ENCODE peak calls at places on chromosomes 6 and 20, in six cellular contexts. I is adipocyte, V is prostate gland, C is AG04450, N is cardiac muscle cell, L is tibial artery. E is an unnamed sample.
A peak's percentile ranks its signal among the peaks of the same experiment; 100 is the strongest.

GRCh38 chr6:2733324-2733723 is 17.4 kb downstream of the MYLK4 start:
- DNase-seq in I (no peak), C (no peak), V (no peak), N (peak; percentile 71), L (peak; percentile 82), E (no peak)

GRCh38 chr6:111980168-111980567 is 73.7 kb upstream of the CCN6 start:
- DNase-seq in L (no peak), I (no peak), V (no peak), C (peak; percentile 42), N (peak; percentile 65), E (no peak)

GRCh38 chr20:37931153-37931922 is 28.4 kb downstream of the VSTM2L start:
- DNase-seq in V (no peak), L (no peak), C (no peak), N (no peak), I (no peak), E (no peak)

GRCh38 chr20:48716086-48716485 is 111.7 kb downstream of the PREX1 start:
- DNase-seq in N (no peak), I (no peak), C (no peak), L (no peak), V (no peak), E (no peak)

GRCh38 chr6:16660157-16660497 is 101.1 kb downstream of the ATXN1 start:
- DNase-seq in I (no peak), V (no peak), L (no peak), N (no peak), C (no peak), E (no peak)

GRCh38 chr20:53872561-53873248 is 197.7 kb downstream of the BCAS1 start:
- DNase-seq in I (peak; percentile 32), V (no peak), C (no peak), L (no peak), N (peak; percentile 34), E (no peak)

GRCh38 chr6:140050232-140050995 is 676.0 kb upstream of the CITED2 start:
- DNase-seq in V (no peak), L (no peak), I (peak; percentile 80), C (no peak), N (peak; percentile 89), E (no peak)

GRCh38 chr6:164266851-164267250 is 852.3 kb downstream of the QKI start:
- DNase-seq in V (no peak), N (no peak), L (no peak), I (no peak), C (no peak), E (no peak)

GRCh38 chr6:13404115-13404891 is 76.0 kb upstream of the TBC1D7 start:
- DNase-seq in L (no peak), C (no peak), V (no peak), I (peak; percentile 39), N (peak; percentile 74), E (no peak)

GRCh38 chr6:90896165-90896549 is 309.3 kb upstream of the MAP3K7 start:
- DNase-seq in N (no peak), V (no peak), I (no peak), L (no peak), C (no peak), E (no peak)

GRCh38 chr6:131073577-131073976 is 10.5 kb upstream of the EPB41L2 start:
- DNase-seq in C (no peak), N (no peak), I (no peak), L (no peak), V (no peak), E (no peak)

GRCh38 chr6:107569456-107569855 is 79.5 kb downstream of the SOBP start:
- DNase-seq in I (no peak), N (no peak), C (no peak), V (no peak), L (no peak), E (no peak)

GRCh38 chr6:43263314-43264178 is 20.3 kb downstream of the TTBK1 start:
- DNase-seq in L (peak; percentile 60), C (peak; percentile 15), I (peak; percentile 80), N (peak; percentile 78), V (peak; percentile 57), E (peak; percentile 87)

GRCh38 chr20:44247676-44248419 is 740 bp downstream of the GDAP1L1 start:
- DNase-seq in L (no peak), I (peak; percentile 38), V (no peak), C (no peak), N (peak; percentile 49), E (peak; percentile 76)

GRCh38 chr6:87702589-87702945 is 534 bp upstream of the AKIRIN2 start:
- DNase-seq in L (no peak), C (no peak), I (peak; percentile 79), N (peak; percentile 74), V (no peak), E (peak; percentile 29)

GRCh38 chr20:52087471-52087870 is 104.1 kb downstream of the ZFP64 start:
- DNase-seq in L (no peak), I (no peak), C (no peak), V (no peak), N (no peak), E (no peak)

GRCh38 chr20:62142252-62143117 is 709 bp downstream of the PSMA7 start:
- DNase-seq in L (no peak), C (no peak), N (no peak), V (no peak), I (peak; percentile 56), E (no peak)

GRCh38 chr6:117270960-117271507 is 5.7 kb downstream of the VGLL2 start:
- DNase-seq in V (no peak), I (no peak), N (no peak), C (no peak), L (no peak), E (no peak)
- H3K27me3 ChIP-seq in V (peaks cover 42% of the 10 kb centered on the region), I (peaks cover 94% of the 10 kb centered on the region), N (peaks cover 100% of the 10 kb centered on the region), C (peaks cover 68% of the 10 kb centered on the region), L (no peaks in the 10 kb centered on the region), E (peaks cover 88% of the 10 kb centered on the region)

GRCh38 chr20:13996265-13996664 is 949 bp downstream of the MACROD2 start:
- DNase-seq in V (no peak), L (no peak), I (peak; percentile 9), N (no peak), C (no peak), E (no peak)
- H3K4me3 ChIP-seq in V (peak overlapping the region; percentile 76), L (peak overlapping the region; percentile 96), I (peak overlapping the region; percentile 89), N (peak overlapping the region; percentile 77), C (no peak overlapping the region), E (no peak overlapping the region)

GRCh38 chr20:50321797-50322480 is 131.3 kb downstream of the CEBPB start:
- DNase-seq in V (peak; percentile 46), C (no peak), L (no peak), N (peak; percentile 80), I (peak; percentile 51), E (no peak)
- H3K27me3 ChIP-seq in V (no peaks in the 10 kb centered on the region), C (no peaks in the 10 kb centered on the region), L (no peaks in the 10 kb centered on the region), N (no peaks in the 10 kb centered on the region), I (no peaks in the 10 kb centered on the region), E (no peaks in the 10 kb centered on the region)

DNA sequence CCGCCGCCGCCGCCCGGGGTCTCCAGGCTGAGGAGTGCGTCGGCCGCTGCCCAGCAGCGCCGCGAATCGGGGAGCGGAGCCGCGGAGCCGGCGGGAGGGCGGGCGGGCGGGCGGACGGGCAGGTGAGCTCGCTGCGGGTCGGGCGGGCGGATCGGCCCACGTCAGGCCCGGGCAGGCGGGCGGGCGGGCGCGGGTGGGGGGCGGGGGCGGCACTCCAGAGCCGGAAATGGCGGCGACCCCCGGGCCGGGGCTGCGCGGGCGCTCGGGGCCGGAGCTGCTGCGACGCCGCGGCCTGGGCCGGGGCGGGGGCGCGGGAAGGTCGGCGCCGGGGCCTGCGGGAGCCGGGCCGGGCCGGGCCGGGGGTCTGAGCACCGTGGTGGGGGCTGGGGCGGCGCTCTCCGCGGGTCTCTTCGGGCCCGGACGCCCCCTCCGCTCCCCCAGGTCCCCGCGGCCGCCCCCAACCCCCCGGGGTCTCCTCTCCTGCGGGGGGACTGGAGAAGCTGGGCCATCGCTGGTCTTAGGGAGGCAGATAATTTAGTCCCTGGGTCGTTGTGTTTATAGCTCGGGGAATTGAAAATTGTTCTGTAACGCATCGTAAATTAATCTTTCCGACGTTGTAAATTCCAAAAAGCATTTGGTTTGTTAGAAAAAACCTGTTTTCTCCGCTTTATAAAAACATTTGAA is 418 bp downstream of the DNAJC5 start:
- DNase-seq in V (no peak), C (no peak), I (no peak), N (no peak), L (no peak), E (no peak)
- H3K4me3 ChIP-seq in V (peak overlapping the region; percentile 46), C (peak overlapping the region; percentile 72), I (peak overlapping the region; percentile 92), N (peak overlapping the region; percentile 55), L (peak overlapping the region; percentile 81), E (peak overlapping the region; percentile 58)

GRCh38 chr20:2820896-2821869 is 5.0 kb downstream of the TMEM239 start:
- DNase-seq in L (no peak), I (no peak), C (no peak), N (peak; percentile 39), V (no peak), E (no peak)
- H3K27me3 ChIP-seq in L (no peaks in the 10 kb centered on the region), I (no peaks in the 10 kb centered on the region), C (peaks cover 6% of the 10 kb centered on the region), N (peaks cover 29% of the 10 kb centered on the region), V (peaks cover 8% of the 10 kb centered on the region), E (no peaks in the 10 kb centered on the region)

GRCh38 chr6:96014846-96015245 is 928 bp upstream of the FUT9 start:
- DNase-seq in L (no peak), V (no peak), C (no peak), I (no peak), N (no peak), E (no peak)
- H3K4me3 ChIP-seq in L (no peak overlapping the region), V (no peak overlapping the region), C (no peak overlapping the region), I (no peak overlapping the region), N (no peak overlapping the region), E (no peak overlapping the region)

GRCh38 chr6:167748046-167748445 is 78.7 kb upstream of the AFDN start:
- DNase-seq in I (no peak), N (no peak), L (no peak), C (no peak), V (no peak), E (no peak)
- H3K27me3 ChIP-seq in I (peaks cover 16% of the 10 kb centered on the region), N (no peaks in the 10 kb centered on the region), L (no peaks in the 10 kb centered on the region), C (no peaks in the 10 kb centered on the region), V (no peaks in the 10 kb centered on the region), E (no peaks in the 10 kb centered on the region)